ENCODE peak calls at places on chromosomes 5 and 9, in eight cellular contexts. O is H9, T is PC-9, C is cardiac muscle cell, J is fibroblast of villous mesenchyme, Y is heart right ventricle, F is AG10803, D is Calu3. N is an unnamed sample.

GRCh38 chr5:12780536-12780935 is 876.3 kb upstream of the CTNND2 start:
- DNase-seq in O (no peak), T (no peak), C (no peak), J (no peak), Y (no peak), F (no peak), D (no peak), N (no peak)

GRCh38 chr5:55021465-55021864 is 2.6 kb upstream of the GZMK start:
- DNase-seq in O (no peak), T (no peak), C (no peak), J (no peak), Y (no peak), F (no peak), D (no peak), N (no peak)

GRCh38 chr5:27908341-27908740 is 870.0 kb upstream of the CDH9 start:
- DNase-seq in O (no peak), T (no peak), C (no peak), J (no peak), Y (no peak), F (no peak), D (no peak), N (no peak)

GRCh38 chr9:95363051-95363841 is 45.7 kb upstream of the FANCC start:
- DNase-seq in O (no peak), T (no peak), C (no peak), J (peak), Y (no peak), F (peak), D (no peak), N (no peak)

GRCh38 chr9:89695441-89695891 is 90.7 kb downstream of the GADD45G start:
- DNase-seq in O (peak), T (no peak), C (no peak), J (no peak), Y (no peak), F (no peak), D (no peak), N (no peak)

GRCh38 chr5:151075698-151076331 is 5.0 kb downstream of the TNIP1 start:
- DNase-seq in O (no peak), T (peak), C (no peak), J (no peak), Y (no peak), F (peak), D (peak), N (no peak)

GRCh38 chr5:140252470-140253126 is 50.3 kb downstream of the PFDN1 start:
- DNase-seq in O (no peak), T (no peak), C (no peak), J (no peak), Y (no peak), F (no peak), D (no peak), N (no peak)

GRCh38 chr5:151171521-151171920 is 13.9 kb upstream of the ANXA6 start:
- DNase-seq in O (no peak), T (no peak), C (no peak), J (no peak), Y (no peak), F (no peak), D (no peak), N (no peak)

GRCh38 chr9:74285075-74285474 is 212.1 kb upstream of the RORB start:
- DNase-seq in O (no peak), T (no peak), C (peak), J (peak), Y (no peak), F (no peak), D (no peak), N (no peak)

GRCh38 chr5:141199359-141200235 is at the start of gene PCDHB11:
- DNase-seq in O (no peak), T (no peak), C (peak), J (no peak), Y (no peak), F (no peak), D (no peak), N (no peak)

GRCh38 chr9:88530051-88530450 is 4.9 kb upstream of the NXNL2 start:
- DNase-seq in O (no peak), T (peak), C (no peak), J (peak), Y (no peak), F (peak), D (peak), N (no peak)

GRCh38 chr5:16666861-16667481 is 50.2 kb upstream of the RETREG1 start:
- DNase-seq in O (no peak), T (peak), C (peak), J (peak), Y (peak), F (no peak), D (no peak), N (no peak)

GRCh38 chr5:172853355-172853975 is 19.4 kb downstream of the ERGIC1 start:
- DNase-seq in O (no peak), T (no peak), C (no peak), J (peak), Y (no peak), F (peak), D (no peak), N (peak)

GRCh38 chr9:93224591-93224990 is 40.7 kb downstream of the WNK2 start:
- DNase-seq in O (peak), T (peak), C (no peak), J (no peak), Y (no peak), F (no peak), D (peak), N (no peak)

GRCh38 chr9:99031994-99032393 is 72.9 kb upstream of the TGFBR1 start:
- DNase-seq in O (no peak), T (no peak), C (no peak), J (no peak), Y (no peak), F (no peak), D (no peak), N (no peak)

GRCh38 chr5:15463231-15463630 is 36.7 kb upstream of the FBXL7 start:
- DNase-seq in O (no peak), T (no peak), C (peak), J (peak), Y (no peak), F (peak), D (no peak), N (no peak)

GRCh38 chr5:179123491-179124328 is 63.5 kb downstream of the ZNF354C start:
- DNase-seq in O (no peak), T (no peak), C (no peak), J (no peak), Y (no peak), F (no peak), D (no peak), N (no peak)

GRCh38 chr9:19049872-19050636 is 827 bp downstream of the RRAGA start:
- DNase-seq in O (no peak), T (peak), C (peak), J (peak), Y (no peak), F (peak), D (no peak), N (no peak)

GRCh38 chr5:138565100-138565821 is 9.9 kb downstream of the HSPA9 start:
- DNase-seq in O (peak), T (no peak), C (no peak), J (no peak), Y (no peak), F (no peak), D (no peak), N (no peak)

GRCh38 chr5:95846554-95847260 is 24.2 kb upstream of the GLRX start:
- DNase-seq in O (peak), T (peak), C (peak), J (peak), Y (peak), F (peak), D (peak), N (peak)

GRCh38 chr5:24232929-24233328 is 411.8 kb downstream of the CDH10 start:
- DNase-seq in O (no peak), T (no peak), C (no peak), J (no peak), Y (no peak), F (no peak), D (no peak), N (no peak)

GRCh38 chr5:97006454-97006853 is 70.6 kb downstream of the LNPEP start:
- DNase-seq in O (no peak), T (no peak), C (no peak), J (no peak), Y (no peak), F (peak), D (no peak), N (no peak)

GRCh38 chr5:17325770-17326599 is 108.6 kb downstream of the BASP1 start:
- DNase-seq in O (no peak), T (no peak), C (no peak), J (peak), Y (no peak), F (no peak), D (no peak), N (no peak)

GRCh38 chr5:143742951-143743350 is 69.0 kb upstream of the HMHB1 start:
- DNase-seq in O (no peak), T (no peak), C (no peak), J (no peak), Y (no peak), F (no peak), D (no peak), N (no peak)

GRCh38 chr9:133045132-133045531 is 14.3 kb downstream of the GTF3C5 start:
- DNase-seq in O (no peak), T (no peak), C (no peak), J (no peak), Y (no peak), F (no peak), D (no peak), N (no peak)

GRCh38 chr5:120621339-120621738 is 157.2 kb downstream of the PRR16 start:
- DNase-seq in O (no peak), T (no peak), C (no peak), J (no peak), Y (no peak), F (no peak), D (no peak), N (no peak)

GRCh38 chr5:132420706-132421272 is 51.3 kb downstream of the SLC22A5 start:
- DNase-seq in O (no peak), T (no peak), C (no peak), J (no peak), Y (no peak), F (no peak), D (no peak), N (no peak)

GRCh38 chr9:3224931-3225330 is 300.9 kb downstream of the RFX3 start:
- DNase-seq in O (no peak), T (no peak), C (peak), J (no peak), Y (peak), F (no peak), D (no peak), N (no peak)

GRCh38 chr5:32753051-32753450 is 41.9 kb downstream of the NPR3 start:
- DNase-seq in O (no peak), T (no peak), C (no peak), J (peak), Y (no peak), F (peak), D (no peak), N (peak)

GRCh38 chr5:60404171-60404570 is 295.8 kb downstream of the DEPDC1B start:
- DNase-seq in O (no peak), T (no peak), C (no peak), J (no peak), Y (no peak), F (no peak), D (no peak), N (no peak)

GRCh38 chr9:74412236-74412979 is 84.7 kb upstream of the RORB start:
- DNase-seq in O (no peak), T (no peak), C (no peak), J (no peak), Y (no peak), F (no peak), D (no peak), N (no peak)

GRCh38 chr9:99814359-99814758 is 7.3 kb upstream of the NR4A3 start:
- DNase-seq in O (no peak), T (no peak), C (no peak), J (no peak), Y (no peak), F (no peak), D (no peak), N (no peak)

GRCh38 chr9:137294684-137295312 is 7.3 kb downstream of the NRARP start:
- DNase-seq in O (peak), T (no peak), C (no peak), J (peak), Y (no peak), F (no peak), D (no peak), N (no peak)

GRCh38 chr5:160105686-160106085 is 13.6 kb downstream of the PWWP2A start:
- DNase-seq in O (no peak), T (no peak), C (no peak), J (no peak), Y (no peak), F (peak), D (no peak), N (no peak)

GRCh38 chr5:110769282-110769681 is 30.5 kb downstream of the SLC25A46 start:
- DNase-seq in O (no peak), T (no peak), C (no peak), J (peak), Y (no peak), F (peak), D (no peak), N (peak)

GRCh38 chr5:178291969-178292825 is 59.6 kb upstream of the PHYKPL start:
- DNase-seq in O (no peak), T (no peak), C (no peak), J (no peak), Y (no peak), F (no peak), D (no peak), N (no peak)

GRCh38 chr5:179472641-179473040 is 77.7 kb upstream of the RUFY1 start:
- DNase-seq in O (no peak), T (no peak), C (no peak), J (no peak), Y (no peak), F (no peak), D (no peak), N (no peak)

GRCh38 chr9:113998529-113999255 is 79.4 kb downstream of the AMBP start:
- DNase-seq in O (peak), T (no peak), C (no peak), J (no peak), Y (peak), F (no peak), D (peak), N (no peak)

GRCh38 chr5:67773439-67773988 is 442.0 kb upstream of the PIK3R1 start:
- DNase-seq in O (no peak), T (no peak), C (no peak), J (no peak), Y (no peak), F (peak), D (peak), N (no peak)

GRCh38 chr5:176642675-176643490 is 4.4 kb upstream of the TSPAN17 start:
- DNase-seq in O (peak), T (no peak), C (no peak), J (no peak), Y (no peak), F (no peak), D (no peak), N (no peak)

GRCh38 chr9:131274674-131275331 is 1.5 kb downstream of the FAM78A start:
- DNase-seq in O (no peak), T (no peak), C (no peak), J (no peak), Y (peak), F (no peak), D (no peak), N (no peak)

GRCh38 chr9:131273791-131274673 is 2.3 kb downstream of the FAM78A start:
- DNase-seq in O (no peak), T (no peak), C (no peak), J (no peak), Y (no peak), F (no peak), D (no peak), N (no peak)

GRCh38 chr9:131276107-131276888 is at the start of gene FAM78A:
- DNase-seq in O (no peak), T (no peak), C (peak), J (peak), Y (no peak), F (peak), D (no peak), N (no peak)

GRCh38 chr9:131276891-131277672 is 772 bp upstream of the FAM78A start:
- DNase-seq in O (no peak), T (no peak), C (peak), J (no peak), Y (no peak), F (no peak), D (no peak), N (no peak)

DNA sequence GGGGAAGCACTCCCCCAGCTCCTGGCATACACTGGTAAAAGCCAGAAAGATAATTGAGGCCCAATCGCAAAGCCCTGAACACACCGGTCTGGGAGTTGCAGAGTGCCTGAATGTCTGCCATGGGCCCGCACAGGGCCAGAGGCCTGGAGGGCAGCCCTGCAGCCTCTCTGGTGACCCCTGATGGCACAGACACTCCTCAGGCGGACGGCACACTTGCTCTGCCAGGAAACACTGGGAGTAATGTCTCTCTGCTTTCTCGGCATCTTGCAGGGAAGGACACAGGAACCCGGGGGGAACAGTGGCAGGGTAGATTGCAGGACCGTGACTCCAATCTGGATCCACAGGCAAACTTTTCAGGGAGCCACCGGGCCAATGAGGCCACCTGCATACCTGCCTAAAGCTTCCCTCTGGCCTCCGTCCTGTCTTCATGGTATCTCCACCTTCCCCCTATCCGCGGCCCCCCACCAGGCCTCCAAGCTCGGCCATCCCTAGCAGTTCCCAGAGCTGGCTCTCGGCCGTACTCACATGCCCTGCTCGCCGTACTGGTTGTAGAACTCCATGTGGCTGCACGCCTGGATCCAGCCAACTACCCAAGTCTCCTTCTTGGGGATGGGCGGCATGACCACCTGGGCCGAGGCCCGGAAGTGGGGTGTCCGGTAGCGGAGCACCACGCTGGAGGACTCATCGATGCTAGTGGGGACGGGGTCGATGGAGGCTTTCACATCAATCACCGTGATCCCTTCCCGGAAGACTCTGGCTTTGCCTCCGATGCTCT is 791 bp downstream of the FAM78A start:
- DNase-seq in O (peak), T (no peak), C (peak), J (no peak), Y (peak), F (no peak), D (no peak), N (no peak)
- TF ChIP-seq CTCF in O (peak), T (no peak), C (no peak), J (no peak), Y (peak), F (no peak), D (no peak), N (no peak)

DNA sequence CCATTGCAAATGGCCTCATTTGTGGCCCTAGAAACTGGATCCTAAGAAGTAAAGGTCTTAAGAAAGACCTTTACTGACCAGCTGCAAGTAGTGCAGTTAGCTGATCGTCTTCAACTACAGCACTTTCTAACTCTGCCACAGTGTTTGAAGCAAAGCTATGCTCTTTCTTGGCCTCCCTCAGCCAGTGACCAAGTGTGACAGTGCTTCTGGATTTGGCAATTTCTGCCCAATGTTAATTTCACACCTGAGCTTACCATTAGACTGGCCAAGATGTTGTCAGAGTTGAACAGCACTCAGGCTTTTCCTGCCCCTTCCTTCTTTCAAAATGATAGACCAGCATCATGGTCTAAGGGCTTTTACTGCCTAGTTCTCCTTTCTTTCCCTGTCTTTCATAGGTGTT is 36.1 kb downstream of the UHRF2 start:
- DNase-seq in O (no peak), T (no peak), C (no peak), J (no peak), Y (no peak), F (no peak), D (no peak), N (no peak)
- TF ChIP-seq CTCF in O (no peak), T (no peak), C (no peak), J (no peak), Y (no peak), F (no peak), D (no peak), N (no peak)

GRCh38 chr9:35813434-35814105 is 1.3 kb downstream of the HINT2 start:
- DNase-seq in O (peak), T (no peak), C (no peak), J (no peak), Y (no peak), F (peak), D (peak), N (no peak)

GRCh38 chr9:35814841-35815543 is at the start of gene HINT2:
- DNase-seq in O (peak), T (peak), C (peak), J (peak), Y (peak), F (peak), D (peak), N (peak)

GRCh38 chr9:35816708-35817107 is 1.9 kb upstream of the HINT2 start:
- DNase-seq in O (peak), T (no peak), C (no peak), J (no peak), Y (no peak), F (no peak), D (no peak), N (no peak)

GRCh38 chr9:35812025-35812602 is at the start of gene SPAG8:
- DNase-seq in O (peak), T (peak), C (peak), J (peak), Y (peak), F (peak), D (peak), N (peak)

DNA sequence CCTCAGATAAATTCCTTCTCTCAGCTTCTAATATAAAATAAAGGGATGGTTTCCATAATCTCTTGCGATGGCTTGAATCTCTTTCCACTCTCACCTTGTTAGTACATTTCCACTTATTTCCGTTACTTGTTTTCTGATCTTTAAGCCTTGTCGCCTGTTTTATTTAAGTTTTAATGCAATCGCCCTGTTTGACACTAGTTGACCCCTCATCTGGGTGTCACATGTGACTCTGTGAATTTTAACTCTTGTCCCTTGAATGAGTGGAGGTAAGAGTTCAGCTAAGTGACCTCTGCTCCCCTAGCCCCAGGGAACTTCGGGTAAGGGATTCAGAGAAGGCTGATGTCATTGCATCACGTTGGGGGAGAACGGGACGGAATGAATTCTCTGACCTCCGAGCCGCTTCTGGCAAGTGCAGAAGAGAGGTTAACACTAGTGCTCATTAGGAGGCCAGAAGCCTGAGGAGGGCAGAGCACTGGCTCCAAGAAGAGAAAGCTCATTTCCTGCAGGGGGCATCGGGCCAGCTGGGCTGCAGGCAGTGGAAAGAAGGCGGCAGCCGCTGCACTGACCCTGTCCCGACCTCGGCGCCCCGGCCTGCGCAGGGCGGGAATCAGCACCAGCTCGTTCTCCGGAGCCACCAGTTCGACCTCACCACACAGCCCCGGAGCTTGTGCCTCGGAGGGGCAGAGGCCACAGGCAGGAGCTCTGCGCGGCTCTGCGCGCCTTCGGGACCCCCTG is 569 bp downstream of the HINT2 start:
- DNase-seq in O (peak), T (peak), C (peak), J (peak), Y (peak), F (peak), D (peak), N (no peak)
- TF ChIP-seq CTCF in O (peak), T (peak), C (peak), J (peak), Y (peak), F (peak), D (peak), N (peak)

GRCh38 chr5:30438785-30439184 is 754.7 kb upstream of the CDH6 start:
- DNase-seq in O (no peak), T (no peak), C (no peak), J (no peak), Y (no peak), F (no peak), D (no peak), N (no peak)
- TF ChIP-seq CTCF in O (peak), T (no peak), C (no peak), J (no peak), Y (no peak), F (no peak), D (no peak), N (no peak)

N was measured in AG09319.